ENCODE peak calls at places on chromosomes 12 and 14, in eight cellular contexts. One of them, this sample, is unnamed.
A peak's percentile ranks its signal among the peaks of the same experiment; 100 is the strongest.

GRCh38 chr12:13156277-13156676 is 40.2 kb upstream of the EMP1 start:
- DNase-seq in GM04504: no peak
- DNase-seq in stimulated activated CD4-positive, alpha-beta T cell treated with anti-CD3 and anti-CD28 coated beads, Interleukin-2, amount 100 ng/mL, for 48 hours: no peak
- DNase-seq in stimulated activated naive CD8-positive, alpha-beta T cell treated with anti-CD3 and anti-CD28 coated beads, Interleukin-15, amount 100 ng/mL, for 72 hours: no peak
- DNase-seq in posterior vena cava: no peak
- DNase-seq in mucosa of gallbladder: no peak
- DNase-seq in T1000: no peak
- DNase-seq in globus pallidus: no peak
- DNase-seq in this sample: no peak

GRCh38 chr12:130761537-130762318 is 45.6 kb upstream of the RIMBP2 start:
- DNase-seq in GM04504: peak; percentile 20
- DNase-seq in stimulated activated CD4-positive, alpha-beta T cell treated with anti-CD3 and anti-CD28 coated beads, Interleukin-2, amount 100 ng/mL, for 48 hours: peak; percentile 57
- DNase-seq in stimulated activated naive CD8-positive, alpha-beta T cell treated with anti-CD3 and anti-CD28 coated beads, Interleukin-15, amount 100 ng/mL, for 72 hours: peak; percentile 51
- DNase-seq in posterior vena cava: peak; percentile 81
- DNase-seq in mucosa of gallbladder: peak; percentile 31
- DNase-seq in T1000: no peak
- DNase-seq in globus pallidus: peak; percentile 31
- DNase-seq in this sample: no peak

GRCh38 chr14:89678715-89679220 is 261.7 kb upstream of the FOXN3 start:
- DNase-seq in GM04504: no peak
- DNase-seq in stimulated activated CD4-positive, alpha-beta T cell treated with anti-CD3 and anti-CD28 coated beads, Interleukin-2, amount 100 ng/mL, for 48 hours: no peak
- DNase-seq in stimulated activated naive CD8-positive, alpha-beta T cell treated with anti-CD3 and anti-CD28 coated beads, Interleukin-15, amount 100 ng/mL, for 72 hours: no peak
- DNase-seq in posterior vena cava: no peak
- DNase-seq in mucosa of gallbladder: no peak
- DNase-seq in T1000: no peak
- DNase-seq in globus pallidus: no peak
- DNase-seq in this sample: no peak

GRCh38 chr12:124790650-124791400 is 72.8 kb downstream of the SCARB1 start:
- DNase-seq in GM04504: no peak
- DNase-seq in stimulated activated CD4-positive, alpha-beta T cell treated with anti-CD3 and anti-CD28 coated beads, Interleukin-2, amount 100 ng/mL, for 48 hours: no peak
- DNase-seq in stimulated activated naive CD8-positive, alpha-beta T cell treated with anti-CD3 and anti-CD28 coated beads, Interleukin-15, amount 100 ng/mL, for 72 hours: no peak
- DNase-seq in posterior vena cava: no peak
- DNase-seq in mucosa of gallbladder: no peak
- DNase-seq in T1000: no peak
- DNase-seq in globus pallidus: no peak
- DNase-seq in this sample: no peak

GRCh38 chr12:68899251-68899771 is 33.7 kb downstream of the CPM start:
- DNase-seq in GM04504: peak; percentile 94
- DNase-seq in stimulated activated CD4-positive, alpha-beta T cell treated with anti-CD3 and anti-CD28 coated beads, Interleukin-2, amount 100 ng/mL, for 48 hours: no peak
- DNase-seq in stimulated activated naive CD8-positive, alpha-beta T cell treated with anti-CD3 and anti-CD28 coated beads, Interleukin-15, amount 100 ng/mL, for 72 hours: no peak
- DNase-seq in posterior vena cava: no peak
- DNase-seq in mucosa of gallbladder: peak; percentile 57
- DNase-seq in T1000: peak; percentile 92
- DNase-seq in globus pallidus: peak; percentile 39
- DNase-seq in this sample: peak; percentile 70

GRCh38 chr12:62861586-62861985 is 73.4 kb downstream of the PPM1H start:
- DNase-seq in GM04504: no peak
- DNase-seq in stimulated activated CD4-positive, alpha-beta T cell treated with anti-CD3 and anti-CD28 coated beads, Interleukin-2, amount 100 ng/mL, for 48 hours: no peak
- DNase-seq in stimulated activated naive CD8-positive, alpha-beta T cell treated with anti-CD3 and anti-CD28 coated beads, Interleukin-15, amount 100 ng/mL, for 72 hours: no peak
- DNase-seq in posterior vena cava: no peak
- DNase-seq in mucosa of gallbladder: no peak
- DNase-seq in T1000: no peak
- DNase-seq in globus pallidus: no peak
- DNase-seq in this sample: no peak

GRCh38 chr12:34400423-34400881 is 378.2 kb downstream of the ALG10 start:
- DNase-seq in GM04504: no peak
- DNase-seq in stimulated activated CD4-positive, alpha-beta T cell treated with anti-CD3 and anti-CD28 coated beads, Interleukin-2, amount 100 ng/mL, for 48 hours: no peak
- DNase-seq in stimulated activated naive CD8-positive, alpha-beta T cell treated with anti-CD3 and anti-CD28 coated beads, Interleukin-15, amount 100 ng/mL, for 72 hours: no peak
- DNase-seq in posterior vena cava: peak; percentile 64
- DNase-seq in mucosa of gallbladder: peak; percentile 4
- DNase-seq in T1000: no peak
- DNase-seq in globus pallidus: no peak
- DNase-seq in this sample: peak; percentile 15

GRCh38 chr12:69039881-69040280 is 106.9 kb upstream of the CPM start:
- DNase-seq in GM04504: no peak
- DNase-seq in stimulated activated CD4-positive, alpha-beta T cell treated with anti-CD3 and anti-CD28 coated beads, Interleukin-2, amount 100 ng/mL, for 48 hours: no peak
- DNase-seq in stimulated activated naive CD8-positive, alpha-beta T cell treated with anti-CD3 and anti-CD28 coated beads, Interleukin-15, amount 100 ng/mL, for 72 hours: no peak
- DNase-seq in posterior vena cava: no peak
- DNase-seq in mucosa of gallbladder: no peak
- DNase-seq in T1000: no peak
- DNase-seq in globus pallidus: no peak
- DNase-seq in this sample: no peak